ENCODE peak calls at places on chromosome 3, in six cellular contexts. N is heart left ventricle, H is hepatocyte, V is brain microvascular endothelial cell, D is IMR-90, W is PC-3. U is an unnamed sample. For H3K27me3, the result is how much of the 10 kb centered on the place peaks cover.

GRCh38 chr3:48727511-48727910 is 10.5 kb upstream of the IP6K2 start:
- DNase-seq in N (no peak), H (no peak), V (no peak), D (no peak), W (no peak), U (no peak)

GRCh38 chr3:186599142-186599784 is 13.6 kb upstream of the AHSG start:
- DNase-seq in N (no peak), H (no peak), V (no peak), D (no peak), W (no peak), U (no peak)

GRCh38 chr3:121545049-121545563 is 682 bp downstream of the POLQ start:
- DNase-seq in N (no peak), H (peak), V (peak), D (no peak), W (peak), U (no peak)

GRCh38 chr3:124063168-124063909 is 71.4 kb upstream of the ROPN1 start:
- DNase-seq in N (no peak), H (no peak), V (no peak), D (peak), W (no peak), U (no peak)

GRCh38 chr3:123757281-123757940 is 126.7 kb downstream of the MYLK start:
- DNase-seq in N (peak), H (no peak), V (no peak), D (no peak), W (no peak), U (no peak)

GRCh38 chr3:111541911-111542483 is at the start of gene CD96:
- DNase-seq in N (no peak), H (no peak), V (peak), D (peak), W (peak), U (peak)

GRCh38 chr3:161171113-161171512 is 50.0 kb upstream of the NMD3 start:
- DNase-seq in N (peak), H (peak), V (peak), D (peak), W (peak), U (no peak)

GRCh38 chr3:133268772-133269171 is 131.1 kb upstream of the BFSP2 start:
- DNase-seq in N (no peak), H (no peak), V (no peak), D (no peak), W (no peak), U (no peak)

GRCh38 chr3:186427627-186428026 is 65.6 kb upstream of the DGKG start:
- DNase-seq in N (peak), H (peak), V (peak), D (peak), W (no peak), U (no peak)

GRCh38 chr3:186092360-186093070 is 16.4 kb downstream of the ETV5 start:
- DNase-seq in N (no peak), H (no peak), V (no peak), D (no peak), W (no peak), U (no peak)

GRCh38 chr3:8327739-8328138 is 173.9 kb upstream of the LMCD1 start:
- DNase-seq in N (no peak), H (no peak), V (no peak), D (no peak), W (no peak), U (no peak)

GRCh38 chr3:133578548-133579191 is 5.2 kb downstream of the CDV3 start:
- DNase-seq in N (no peak), H (peak), V (no peak), D (peak), W (peak), U (no peak)

GRCh38 chr3:194051554-194052175 is 84.3 kb upstream of the HES1 start:
- DNase-seq in N (no peak), H (no peak), V (no peak), D (no peak), W (no peak), U (no peak)

GRCh38 chr3:79012946-79013362 is 754.8 kb downstream of the ROBO1 start:
- DNase-seq in N (no peak), H (no peak), V (no peak), D (peak), W (no peak), U (no peak)

GRCh38 chr3:52014613-52015012 is 18.9 kb upstream of the RPL29 start:
- DNase-seq in N (no peak), H (peak), V (no peak), D (no peak), W (peak), U (no peak)

GRCh38 chr3:155327430-155327829 is 33.9 kb upstream of the STRIT1 start:
- DNase-seq in N (no peak), H (no peak), V (no peak), D (no peak), W (no peak), U (no peak)

GRCh38 chr3:155326901-155327300 is 33.4 kb upstream of the STRIT1 start:
- DNase-seq in N (no peak), H (no peak), V (no peak), D (no peak), W (no peak), U (no peak)

GRCh38 chr3:155329513-155330048 is 36.1 kb upstream of the STRIT1 start:
- DNase-seq in N (no peak), H (no peak), V (no peak), D (no peak), W (no peak), U (no peak)

GRCh38 chr3:155332668-155333160 is 39.2 kb upstream of the STRIT1 start:
- DNase-seq in N (no peak), H (no peak), V (no peak), D (peak), W (no peak), U (no peak)

GRCh38 chr3:155330356-155330755 is 36.9 kb upstream of the STRIT1 start:
- DNase-seq in N (no peak), H (no peak), V (no peak), D (no peak), W (no peak), U (no peak)
- H3K4me3 ChIP-seq in N (no peak), H (no peak), V (no peak), D (no peak), W (no peak), U (no peak)

GRCh38 chr3:147371141-147371540 is 35.2 kb downstream of the ZIC4 start:
- DNase-seq in N (no peak), H (no peak), V (no peak), D (no peak), W (no peak), U (no peak)

GRCh38 chr3:147371771-147372340 is 34.5 kb downstream of the ZIC4 start:
- DNase-seq in N (no peak), H (no peak), V (no peak), D (no peak), W (no peak), U (no peak)

GRCh38 chr3:147369231-147369630 is 37.1 kb downstream of the ZIC4 start:
- DNase-seq in N (no peak), H (no peak), V (no peak), D (no peak), W (no peak), U (no peak)

GRCh38 chr3:147369671-147370123 is 36.6 kb downstream of the ZIC4 start:
- DNase-seq in N (no peak), H (no peak), V (no peak), D (no peak), W (no peak), U (no peak)

DNA sequence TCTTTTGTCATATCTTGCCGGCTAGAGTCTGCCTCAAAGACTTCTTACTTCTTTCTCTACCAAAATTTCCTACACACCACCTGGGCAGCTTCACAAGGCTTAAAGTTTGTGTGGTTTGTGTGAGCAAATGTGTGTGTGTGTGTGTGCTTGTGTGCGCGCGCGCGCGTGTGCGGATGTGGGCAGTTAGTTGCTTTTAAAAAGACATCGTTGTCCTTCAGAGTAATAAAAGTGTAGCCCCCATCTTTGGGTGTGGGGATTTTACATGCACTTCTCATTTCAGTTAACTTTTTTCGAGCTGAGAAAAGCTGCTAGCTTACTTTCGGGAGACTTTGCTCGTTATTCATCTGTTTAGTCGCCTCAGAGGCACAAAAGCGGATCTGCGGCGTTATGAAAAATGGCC is 36.0 kb downstream of the ZIC4 start:
- DNase-seq in N (no peak), H (no peak), V (no peak), D (no peak), W (no peak), U (no peak)
- H3K27me3 ChIP-seq in N (half or more), H (half or more), V (under half), D (half or more), W (half or more), U (under half)

GRCh38 chr3:61561374-61562041 is at the start of gene PTPRG:
- DNase-seq in N (peak), H (peak), V (peak), D (peak), W (peak), U (no peak)
- H3K4me3 ChIP-seq in N (peak), H (peak), V (peak), D (peak), W (peak), U (no peak)

GRCh38 chr3:159339131-159339530 is 537.3 kb downstream of the MFSD1 start:
- DNase-seq in N (no peak), H (no peak), V (no peak), D (no peak), W (no peak), U (no peak)

GRCh38 chr3:159346504-159346903 is 544.6 kb downstream of the MFSD1 start:
- DNase-seq in N (no peak), H (no peak), V (no peak), D (no peak), W (peak), U (no peak)

GRCh38 chr3:159340877-159341500 is 539.1 kb downstream of the MFSD1 start:
- DNase-seq in N (no peak), H (no peak), V (no peak), D (no peak), W (no peak), U (no peak)
- H3K27me3 ChIP-seq in N (under half), H (under half), V (under half), D (under half), W (under half), U (under half)

GRCh38 chr3:58370407-58370806 is 37.7 kb downstream of the PXK start:
- DNase-seq in N (no peak), H (no peak), V (no peak), D (no peak), W (no peak), U (no peak)

GRCh38 chr3:58379351-58380073 is 46.8 kb downstream of the PXK start:
- DNase-seq in N (no peak), H (no peak), V (no peak), D (no peak), W (no peak), U (no peak)

GRCh38 chr3:58377750-58378149 is 45.1 kb downstream of the PXK start:
- DNase-seq in N (no peak), H (no peak), V (no peak), D (no peak), W (no peak), U (no peak)

GRCh38 chr3:58377168-58377567 is 44.5 kb downstream of the PXK start:
- DNase-seq in N (no peak), H (no peak), V (no peak), D (no peak), W (no peak), U (no peak)

DNA sequence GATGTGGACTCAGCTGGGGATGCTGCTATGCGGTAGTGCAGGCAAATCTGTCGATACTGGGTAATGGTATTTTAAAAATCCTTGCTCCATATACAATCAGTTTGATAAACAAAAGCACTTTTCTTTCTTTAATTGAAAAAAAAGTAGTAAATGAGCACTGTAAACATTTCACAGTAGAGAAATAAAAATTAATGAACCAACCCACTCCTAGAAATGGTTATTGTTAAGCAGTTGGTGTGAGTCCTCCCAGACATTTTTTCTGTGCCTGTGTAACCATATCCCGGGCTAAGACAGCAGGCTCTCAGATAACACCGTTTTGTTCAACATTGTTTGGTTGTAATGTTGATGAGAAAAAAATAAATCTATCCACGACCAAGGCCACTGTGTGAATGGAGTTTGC is 42.5 kb downstream of the PXK start:
- DNase-seq in N (no peak), H (no peak), V (no peak), D (no peak), W (no peak), U (no peak)
- H3K4me3 ChIP-seq in N (no peak), H (no peak), V (no peak), D (no peak), W (no peak), U (no peak)

GRCh38 chr3:128481438-128481942 is 11.5 kb downstream of the GATA2 start:
- DNase-seq in N (peak), H (no peak), V (no peak), D (no peak), W (no peak), U (no peak)
- H3K27me3 ChIP-seq in N (half or more), H (under half), V (half or more), D (under half), W (under half), U (under half)

U was measured in CD8-positive, alpha-beta memory T cell.